ENCODE peak calls at places on chromosome 13, in eight cellular contexts. Y is neuronal stem cell, J is sigmoid colon, U is left ventricle myocardium inferior, G is IMR-90, I is brain microvascular endothelial cell, H is heart left ventricle, O is cardiac muscle cell. T is an unnamed sample.

GRCh38 chr13:40476175-40476958 is 190.1 kb downstream of the FOXO1 start:
- DNase-seq in J (no peak), H (no peak), U (no peak), G (no peak), O (peak; percentile 15), I (peak; percentile 24), Y (no peak), T (no peak)

GRCh38 chr13:40664100-40665060 is 2.1 kb downstream of the FOXO1 start:
- DNase-seq in I (peak; percentile 23), U (peak; percentile 87), H (peak; percentile 85), G (no peak), Y (peak; percentile 17), O (peak; percentile 70), J (peak; percentile 83), T (peak; percentile 89)

GRCh38 chr13:105972811-105973590 is 562.5 kb downstream of the EFNB2 start:
- DNase-seq in U (no peak), I (no peak), H (no peak), G (no peak), Y (no peak), O (no peak), J (no peak), T (no peak)

GRCh38 chr13:24539500-24540165 is 27.1 kb upstream of the PARP4 start:
- DNase-seq in Y (no peak), U (no peak), I (no peak), G (no peak), H (no peak), J (no peak), O (no peak), T (no peak)

GRCh38 chr13:21675095-21676007 is 4.5 kb downstream of the FGF9 start:
- DNase-seq in J (peak; percentile 63), U (peak; percentile 32), H (peak; percentile 56), I (no peak), Y (peak; percentile 23), G (no peak), O (peak; percentile 59), T (peak; percentile 87)

GRCh38 chr13:21637296-21637695 is 33.3 kb upstream of the MICU2 start:
- DNase-seq in O (no peak), U (no peak), H (no peak), G (peak; percentile 43), Y (no peak), I (peak; percentile 18), J (no peak), T (peak; percentile 89)

GRCh38 chr13:51252954-51253531 is 30.8 kb downstream of the FAM124A start:
- DNase-seq in Y (no peak), J (no peak), H (no peak), U (no peak), O (no peak), G (no peak), I (no peak), T (no peak)

GRCh38 chr13:28040977-28041376 is 52.5 kb upstream of the URAD start:
- DNase-seq in O (no peak), J (no peak), H (no peak), Y (no peak), G (no peak), I (no peak), U (no peak), T (no peak)

GRCh38 chr13:32087955-32088747 is 56.6 kb downstream of the FRY start:
- DNase-seq in G (peak; percentile 75), O (no peak), H (no peak), U (no peak), J (no peak), Y (no peak), I (no peak), T (no peak)

GRCh38 chr13:103694471-103694870 is 628.3 kb upstream of the SLC10A2 start:
- DNase-seq in H (no peak), G (no peak), I (no peak), O (peak; percentile 60), Y (no peak), J (no peak), U (no peak), T (no peak)

GRCh38 chr13:112531263-112531794 is 56.6 kb downstream of the TUBGCP3 start:
- DNase-seq in I (no peak), J (no peak), G (no peak), U (no peak), O (no peak), Y (no peak), H (no peak), T (no peak)

GRCh38 chr13:112522578-112522977 is 65.4 kb downstream of the TUBGCP3 start:
- DNase-seq in O (no peak), J (no peak), I (no peak), Y (no peak), U (no peak), G (peak; percentile 62), H (no peak), T (no peak)

GRCh38 chr13:40118337-40118736 is 462.9 kb downstream of the COG6 start:
- DNase-seq in U (no peak), Y (no peak), G (no peak), O (no peak), J (no peak), H (no peak), I (no peak), T (no peak)

GRCh38 chr13:33017410-33017929 is 1.2 kb downstream of the KL start:
- DNase-seq in G (peak; percentile 6), Y (no peak), O (peak; percentile 39), I (no peak), U (peak; percentile 48), J (peak; percentile 84), H (peak; percentile 50), T (no peak)

GRCh38 chr13:103386341-103386740 is 320.1 kb upstream of the SLC10A2 start:
- DNase-seq in H (peak; percentile 26), Y (no peak), I (peak; percentile 88), U (no peak), O (peak; percentile 72), G (no peak), J (no peak), T (no peak)

GRCh38 chr13:52983836-52984235 is 44.8 kb upstream of the OLFM4 start:
- DNase-seq in O (no peak), G (no peak), I (no peak), H (no peak), U (no peak), Y (no peak), J (no peak), T (no peak)

GRCh38 chr13:43915451-43915850 is 35.7 kb downstream of the LACC1 start:
- DNase-seq in G (peak; percentile 62), Y (no peak), U (no peak), O (no peak), H (no peak), J (no peak), I (no peak), T (no peak)

GRCh38 chr13:43911871-43912270 is 32.2 kb downstream of the LACC1 start:
- DNase-seq in G (no peak), I (no peak), H (no peak), O (no peak), Y (no peak), J (no peak), U (no peak), T (no peak)

GRCh38 chr13:43916828-43917227 is 37.1 kb downstream of the LACC1 start:
- DNase-seq in J (no peak), U (no peak), G (no peak), H (no peak), Y (no peak), I (no peak), O (no peak), T (no peak)

GRCh38 chr13:43908156-43909126 is 28.7 kb downstream of the LACC1 start:
- DNase-seq in U (no peak), Y (peak; percentile 12), G (peak; percentile 91), I (peak; percentile 62), J (no peak), H (no peak), O (peak; percentile 61), T (no peak)

DNA sequence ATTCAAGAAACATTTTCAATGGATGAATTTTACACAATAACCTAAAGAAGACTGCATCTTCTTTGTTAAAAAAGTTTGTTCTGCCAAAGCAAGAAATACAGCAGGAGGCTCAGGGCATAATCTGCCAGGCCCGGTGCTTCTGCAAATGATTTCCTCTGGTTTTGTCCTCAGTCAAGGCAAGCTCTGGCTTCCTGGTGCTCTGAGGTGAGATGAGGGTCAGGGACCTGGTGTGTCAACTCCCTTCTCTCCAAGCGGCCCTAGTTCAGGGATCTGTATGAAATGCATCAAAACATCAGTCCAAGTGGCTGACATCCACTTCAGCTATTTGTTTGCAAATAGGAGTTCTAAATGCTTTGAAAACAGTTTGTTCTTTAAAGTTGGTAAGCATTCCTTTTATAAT is 31.6 kb downstream of the LACC1 start:
- DNase-seq in Y (no peak), U (no peak), H (no peak), J (no peak), O (peak; percentile 19), G (no peak), I (no peak), T (no peak)
- H3K27ac ChIP-seq in Y (no peak overlapping the region), U (peak overlapping the region; percentile 54), H (no peak overlapping the region), J (no peak overlapping the region), O (peak overlapping the region; percentile 33), G (no peak overlapping the region), I (no peak overlapping the region), T (no peak overlapping the region)

DNA sequence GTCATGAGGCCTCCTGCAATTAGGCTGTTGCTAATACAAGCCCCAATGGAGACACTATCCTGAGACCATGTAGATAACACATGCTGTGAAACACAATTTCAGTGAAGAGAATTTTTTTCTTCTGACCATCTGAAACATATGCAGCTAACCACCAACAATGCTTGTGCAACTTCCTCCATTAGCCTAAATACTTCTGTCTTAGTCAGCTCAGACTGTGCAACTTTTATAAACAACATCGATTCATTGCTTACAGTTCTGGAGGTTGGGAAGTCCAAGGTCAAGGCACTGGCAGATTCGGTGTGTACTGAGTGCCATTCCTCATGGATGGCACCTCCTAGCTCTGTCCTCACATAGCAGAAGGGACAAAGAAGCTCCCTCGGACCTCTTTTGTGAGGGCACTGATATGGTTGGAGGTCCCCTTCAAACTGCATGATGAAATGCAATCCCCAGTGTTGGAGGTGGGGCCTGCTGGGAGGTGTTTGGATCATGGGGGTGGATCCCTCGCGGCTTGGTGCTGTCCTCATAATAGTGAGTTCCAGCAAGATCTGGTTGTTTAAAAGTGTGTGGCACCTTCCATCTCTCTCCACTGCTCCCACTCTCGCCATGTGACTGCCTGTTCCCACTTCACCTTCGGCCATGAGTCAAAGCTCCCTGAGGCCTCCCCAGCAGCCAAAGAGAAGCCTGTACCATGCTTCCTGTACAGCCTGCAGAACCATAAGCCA is 27.7 kb downstream of the STK24 start:
- DNase-seq in G (peak; percentile 98), Y (no peak), J (no peak), U (no peak), H (no peak), I (peak; percentile 71), O (no peak), T (no peak)
- H3K27ac ChIP-seq in G (peak overlapping the region; percentile 75), Y (no peak overlapping the region), J (no peak overlapping the region), U (no peak overlapping the region), H (no peak overlapping the region), I (peak overlapping the region; percentile 66), O (no peak overlapping the region), T (no peak overlapping the region)

GRCh38 chr13:43235028-43235427 is 211.6 kb downstream of the DNAJC15 start:
- DNase-seq in G (no peak), Y (no peak), H (no peak), J (no peak), I (no peak), U (no peak), O (no peak), T (no peak)
- H3K27ac ChIP-seq in G (no peak overlapping the region), Y (no peak overlapping the region), H (no peak overlapping the region), J (no peak overlapping the region), I (no peak overlapping the region), U (no peak overlapping the region), O (no peak overlapping the region), T (no peak overlapping the region)

DNA sequence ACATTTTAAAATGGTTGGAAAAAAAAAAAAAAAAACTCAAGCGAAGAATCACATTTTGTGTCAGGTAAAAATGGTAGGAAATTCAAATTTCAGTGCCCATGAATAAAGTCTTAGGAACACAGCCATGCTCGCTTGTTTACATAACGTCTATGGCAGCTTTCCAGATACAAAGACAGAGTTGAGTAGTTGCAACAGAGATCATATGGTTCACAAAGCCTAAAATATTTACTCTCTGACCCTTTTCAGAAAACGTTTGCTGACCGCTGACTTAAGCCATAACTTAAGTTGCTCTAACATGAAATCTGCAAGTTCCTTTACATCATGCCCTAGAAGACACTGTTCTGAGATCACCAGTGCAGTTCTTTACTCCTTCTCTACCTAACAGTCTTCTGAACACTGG is 166.4 kb downstream of the DCLK1 start:
- DNase-seq in U (no peak), J (no peak), I (peak; percentile 32), Y (no peak), H (no peak), G (peak; percentile 68), O (no peak), T (no peak)
- H3K27ac ChIP-seq in U (peak overlapping the region; percentile 50), J (peak overlapping the region; percentile 17), I (no peak overlapping the region), Y (no peak overlapping the region), H (no peak overlapping the region), G (no peak overlapping the region), O (no peak overlapping the region), T (no peak overlapping the region)

T was measured in kidney.